ENCODE peak calls at places on chromosomes 11 and 22, in ten cellular contexts. A is fibroblast of lung, B is astrocyte, Q is GM23248, Y is K562, I is adipocyte, E is endodermal cell, L is mammary epithelial cell, T is neuronal stem cell, U is neural progenitor cell. J is an unnamed sample.

GRCh38 chr11:4180441-4181183 is 86.0 kb downstream of the RRM1 start:
- DNase-seq in A (no peak), B (no peak), Q (no peak), Y (no peak), I (no peak), E (peak; percentile 35), L (no peak), T (no peak), U (no peak), J (no peak)

GRCh38 chr11:66082936-66083698 is 13.0 kb downstream of the PACS1 start:
- DNase-seq in A (peak; percentile 59), B (peak; percentile 41), Q (no peak), Y (peak; percentile 75), I (peak; percentile 31), E (no peak), L (no peak), T (no peak), U (no peak), J (no peak)

GRCh38 chr11:60124802-60125432 is 36.5 kb downstream of the MS4A2 start:
- DNase-seq in A (no peak), B (no peak), Q (no peak), Y (no peak), I (no peak), E (peak; percentile 58), L (no peak), T (no peak), U (no peak), J (no peak)

GRCh38 chr22:22884010-22884887 is 3.4 kb upstream of the IGLL5 start:
- DNase-seq in A (peak; percentile 12), B (no peak), Q (peak; percentile 74), Y (peak; percentile 100), I (peak; percentile 63), E (peak; percentile 94), L (peak; percentile 37), T (peak; percentile 52), U (peak; percentile 86), J (peak; percentile 81)

GRCh38 chr11:73176892-73177155 is 34.7 kb upstream of the FCHSD2 start:
- DNase-seq in A (no peak), B (no peak), Q (no peak), Y (no peak), I (no peak), E (no peak), L (peak; percentile 52), T (no peak), U (no peak), J (no peak)

GRCh38 chr11:45332486-45332934 is 46.4 kb upstream of the SYT13 start:
- DNase-seq in A (no peak), B (peak; percentile 3), Q (peak; percentile 56), Y (peak; percentile 74), I (peak; percentile 65), E (peak; percentile 79), L (no peak), T (peak; percentile 51), U (peak; percentile 62), J (peak; percentile 38)

GRCh38 chr11:114079406-114080072 is 20.0 kb downstream of the ZBTB16 start:
- DNase-seq in A (no peak), B (no peak), Q (peak; percentile 24), Y (no peak), I (no peak), E (no peak), L (no peak), T (no peak), U (no peak), J (no peak)

GRCh38 chr11:32602657-32603410 is 19.2 kb downstream of the EIF3M start:
- DNase-seq in A (peak; percentile 50), B (peak; percentile 30), Q (peak; percentile 45), Y (no peak), I (no peak), E (no peak), L (no peak), T (no peak), U (no peak), J (no peak)

GRCh38 chr22:44088976-44089570 is 65.0 kb downstream of the PARVB start:
- DNase-seq in A (peak; percentile 90), B (peak; percentile 85), Q (peak; percentile 88), Y (no peak), I (peak; percentile 70), E (no peak), L (peak; percentile 78), T (no peak), U (no peak), J (no peak)

GRCh38 chr11:92504004-92504403 is 279.4 kb downstream of the FAT3 start:
- DNase-seq in A (no peak), B (no peak), Q (no peak), Y (no peak), I (no peak), E (no peak), L (no peak), T (no peak), U (no peak), J (no peak)

GRCh38 chr22:41598891-41599635 is 9.4 kb upstream of the PMM1 start:
- DNase-seq in A (no peak), B (no peak), Q (no peak), Y (no peak), I (no peak), E (no peak), L (peak; percentile 58), T (no peak), U (no peak), J (no peak)

GRCh38 chr11:73585834-73586575 is 11.9 kb downstream of the FAM168A start:
- DNase-seq in A (peak; percentile 75), B (peak; percentile 55), Q (peak; percentile 82), Y (no peak), I (peak; percentile 23), E (no peak), L (peak; percentile 70), T (no peak), U (no peak), J (no peak)

GRCh38 chr11:2795491-2795991 is 90.0 kb downstream of the CDKN1C start:
- DNase-seq in A (no peak), B (no peak), Q (no peak), Y (no peak), I (no peak), E (peak; percentile 39), L (no peak), T (no peak), U (no peak), J (peak; percentile 17)

GRCh38 chr22:28999510-29000224 is 62.0 kb downstream of the C22orf31 start:
- DNase-seq in A (no peak), B (no peak), Q (peak; percentile 11), Y (no peak), I (peak; percentile 19), E (no peak), L (no peak), T (no peak), U (no peak), J (peak; percentile 31)

GRCh38 chr11:84117394-84117793 is 831.2 kb upstream of the CCDC90B start:
- DNase-seq in A (peak; percentile 46), B (peak; percentile 33), Q (peak; percentile 47), Y (no peak), I (no peak), E (no peak), L (no peak), T (no peak), U (no peak), J (no peak)

DNA sequence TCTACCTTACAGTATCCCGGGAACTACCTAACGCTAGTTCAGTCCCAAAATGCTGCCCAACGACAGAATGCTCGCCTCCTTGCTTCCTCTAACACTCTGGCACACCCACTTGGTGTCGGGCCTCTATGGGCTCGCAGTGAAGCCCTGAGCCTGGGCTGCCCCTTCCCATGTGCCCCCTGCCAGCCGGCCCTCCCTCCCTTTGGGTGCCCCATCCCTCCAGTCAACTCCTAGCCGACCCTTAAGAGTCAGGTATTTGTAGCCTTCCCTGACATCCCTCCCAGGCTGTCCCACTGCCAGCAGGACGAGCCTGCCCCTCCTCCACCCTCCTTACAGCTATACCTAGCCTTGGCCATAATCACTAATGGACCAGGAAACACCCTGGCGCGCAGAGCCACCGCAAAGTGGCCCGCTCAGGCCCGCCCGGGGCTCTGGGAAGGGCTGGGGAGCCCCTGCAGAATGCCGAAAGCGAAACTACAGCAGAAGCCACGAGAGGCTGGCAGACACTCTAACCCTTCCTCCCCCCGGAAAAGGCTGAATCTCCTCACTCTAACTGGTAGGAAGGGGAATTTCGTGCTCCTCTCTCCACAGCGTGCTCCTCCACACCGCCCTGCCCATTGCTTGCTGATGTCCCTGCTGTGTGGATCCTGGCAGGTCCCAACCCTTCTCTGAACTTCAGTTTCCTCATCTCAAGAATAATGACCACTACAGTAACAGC is 8.2 kb downstream of the CBX7 start:
- DNase-seq in A (peak; percentile 38), B (peak; percentile 33), Q (peak; percentile 73), Y (no peak), I (peak; percentile 62), E (peak; percentile 81), L (peak; percentile 59), T (no peak), U (peak; percentile 36), J (peak; percentile 64)
- H3K4me3 ChIP-seq in A (peak overlapping the region; percentile 68), B (peak overlapping the region; percentile 92), Q (peak overlapping the region; percentile 89), Y (no peak overlapping the region), I (peak overlapping the region; percentile 94), E (peak overlapping the region; percentile 92), L (peak overlapping the region; percentile 60), T (peak overlapping the region; percentile 96), U (peak overlapping the region; percentile 96), J (peak overlapping the region; percentile 90)

DNA sequence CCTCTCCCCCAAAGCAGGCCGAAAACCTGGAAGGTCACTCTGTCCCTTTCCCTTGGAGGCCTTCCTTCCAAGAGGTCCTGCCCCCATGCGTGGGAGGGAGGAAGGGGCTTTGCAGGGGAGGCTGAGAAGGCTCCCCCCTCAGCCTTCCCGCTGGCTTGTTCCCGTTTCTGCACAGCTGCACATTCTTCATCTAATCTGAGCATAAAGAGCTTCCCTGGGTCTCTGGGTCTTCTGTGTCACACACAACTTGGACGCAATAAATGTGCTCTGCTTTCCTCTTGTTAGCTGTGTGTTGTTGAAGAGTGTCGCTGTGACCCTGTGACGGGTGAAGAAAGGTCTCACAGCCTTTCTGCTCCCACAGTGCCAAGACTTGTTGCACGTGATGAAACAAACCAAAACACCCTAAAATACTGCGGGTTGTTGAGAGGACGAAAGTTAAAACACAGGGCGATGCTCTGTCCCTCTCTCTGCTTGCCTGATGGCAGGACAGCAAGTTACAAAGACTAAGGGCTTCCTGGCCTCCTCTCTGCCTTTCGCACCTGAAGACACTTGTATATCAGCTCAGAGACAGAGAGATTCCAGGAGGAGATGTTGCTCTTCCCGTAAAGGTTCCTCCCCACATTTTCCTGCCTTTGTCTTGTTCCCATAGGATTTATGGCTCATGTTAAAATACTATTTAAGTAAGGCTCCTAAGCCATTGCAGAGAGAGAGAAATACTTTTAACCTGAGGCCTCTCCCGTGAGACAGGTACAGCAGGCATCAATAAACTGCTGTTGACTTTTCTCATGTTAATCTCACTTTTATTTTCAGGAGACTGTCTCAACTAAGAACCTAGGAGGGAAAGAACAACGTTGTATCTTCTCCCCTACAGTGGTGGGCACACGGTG is 15.4 kb upstream of the IFITM3 start:
- DNase-seq in A (no peak), B (no peak), Q (no peak), Y (peak; percentile 25), I (no peak), E (no peak), L (no peak), T (no peak), U (peak; percentile 55), J (no peak)
- H3K9ac ChIP-seq in A (no peak overlapping the region), B (no peak overlapping the region), Q (no peak overlapping the region), Y (peak overlapping the region; percentile 57), I (peak overlapping the region; percentile 48), E (no peak overlapping the region), L (no peak overlapping the region), T (no peak overlapping the region), U (no peak overlapping the region), J (peak overlapping the region; percentile 3)

GRCh38 chr11:512895-513595 is 6.0 kb upstream of the RNH1 start:
- DNase-seq in A (no peak), B (no peak), Q (no peak), Y (no peak), I (no peak), E (no peak), L (no peak), T (no peak), U (no peak), J (no peak)
- H3K36me3 ChIP-seq in A (peaks cover 2% of the 10 kb centered on the region), B (peaks cover 6% of the 10 kb centered on the region), Q (peaks cover 13% of the 10 kb centered on the region), Y (peaks cover 44% of the 10 kb centered on the region), I (peaks cover 32% of the 10 kb centered on the region), E (peaks cover 21% of the 10 kb centered on the region), L (peaks cover 2% of the 10 kb centered on the region), T (peaks cover 49% of the 10 kb centered on the region), U (no peaks in the 10 kb centered on the region), J (no peaks in the 10 kb centered on the region)

GRCh38 chr11:62667460-62667859 is 2.3 kb downstream of the CSKMT start:
- DNase-seq in A (no peak), B (no peak), Q (no peak), Y (no peak), I (no peak), E (no peak), L (no peak), T (no peak), U (no peak), J (no peak)
- H3K4me3 ChIP-seq in A (no peak overlapping the region), B (no peak overlapping the region), Q (peak overlapping the region; percentile 84), Y (peak overlapping the region; percentile 73), I (peak overlapping the region; percentile 98), E (peak overlapping the region; percentile 91), L (no peak overlapping the region), T (no peak overlapping the region), U (peak overlapping the region; percentile 4), J (no peak overlapping the region)

J was measured in colonic mucosa.